ENCODE peak calls at places on chromosomes 2 and 18, in four cellular contexts. One of them, this sample, is unnamed.

GRCh38 chr2:16179701-16180402 is 239.5 kb downstream of the MYCN start:
- DNase-seq in H1: no peak
- DNase-seq in H9: peak; percentile 69
- DNase-seq in IMR-90: no peak
- DNase-seq in this sample: no peak

GRCh38 chr2:137937246-137937645 is 27.0 kb upstream of the HNMT start:
- DNase-seq in H9: no peak
- DNase-seq in H1: no peak
- DNase-seq in IMR-90: no peak
- DNase-seq in this sample: no peak

GRCh38 chr2:52312488-52312887 is 1280.6 kb upstream of the NRXN1 start:
- DNase-seq in H1: no peak
- DNase-seq in IMR-90: no peak
- DNase-seq in H9: no peak
- DNase-seq in this sample: no peak

GRCh38 chr2:1586946-1587840 is 157.1 kb downstream of the PXDN start:
- DNase-seq in IMR-90: no peak
- DNase-seq in H1: no peak
- DNase-seq in H9: peak; percentile 26
- DNase-seq in this sample: no peak

GRCh38 chr2:197248623-197249022 is 62.0 kb downstream of the ANKRD44 start:
- DNase-seq in IMR-90: peak; percentile 20
- DNase-seq in H9: no peak
- DNase-seq in H1: no peak
- DNase-seq in this sample: no peak

GRCh38 chr2:105032476-105032875 is 5.4 kb upstream of the MRPS9 start:
- DNase-seq in H1: no peak
- DNase-seq in IMR-90: no peak
- DNase-seq in H9: no peak
- DNase-seq in this sample: no peak

GRCh38 chr2:8229546-8229986 is 452.3 kb upstream of the ID2 start:
- DNase-seq in H1: no peak
- DNase-seq in H9: peak; percentile 61
- DNase-seq in IMR-90: peak; percentile 84
- DNase-seq in this sample: peak; percentile 34

GRCh38 chr2:66581461-66582363 is 146.8 kb downstream of the MEIS1 start:
- DNase-seq in H9: peak; percentile 63
- DNase-seq in IMR-90: peak; percentile 63
- DNase-seq in H1: no peak
- DNase-seq in this sample: no peak

GRCh38 chr2:9250498-9251153 is 44.0 kb downstream of the ASAP2 start:
- DNase-seq in H9: no peak
- DNase-seq in IMR-90: no peak
- DNase-seq in H1: no peak
- DNase-seq in this sample: no peak

GRCh38 chr2:99365661-99366060 is 28.5 kb downstream of the EIF5B start:
- DNase-seq in H1: no peak
- DNase-seq in H9: no peak
- DNase-seq in IMR-90: peak; percentile 0
- DNase-seq in this sample: no peak

GRCh38 chr2:234333168-234334130 is 163.4 kb downstream of the ARL4C start:
- DNase-seq in H9: no peak
- DNase-seq in IMR-90: no peak
- DNase-seq in H1: no peak
- DNase-seq in this sample: no peak

GRCh38 chr2:235204923-235205322 is 253.1 kb downstream of the SH3BP4 start:
- DNase-seq in H9: no peak
- DNase-seq in H1: no peak
- DNase-seq in IMR-90: no peak
- DNase-seq in this sample: no peak

GRCh38 chr2:20482711-20483110 is 35.8 kb downstream of the RHOB start:
- DNase-seq in IMR-90: no peak
- DNase-seq in H9: no peak
- DNase-seq in H1: no peak
- DNase-seq in this sample: no peak

GRCh38 chr2:14425869-14426268 is 206.6 kb upstream of the LRATD1 start:
- DNase-seq in H1: no peak
- DNase-seq in H9: no peak
- DNase-seq in IMR-90: no peak
- DNase-seq in this sample: no peak

GRCh38 chr2:178865537-178865936 is 58.3 kb upstream of the TTN start:
- DNase-seq in H1: no peak
- DNase-seq in IMR-90: no peak
- DNase-seq in H9: no peak
- DNase-seq in this sample: no peak

GRCh38 chr2:3823748-3824147 is 120.4 kb downstream of the DCDC2C start:
- DNase-seq in H1: no peak
- DNase-seq in IMR-90: peak; percentile 26
- DNase-seq in H9: no peak
- DNase-seq in this sample: no peak

GRCh38 chr2:22027345-22028005 is 903.7 kb downstream of the TDRD15 start:
- DNase-seq in H1: no peak
- DNase-seq in IMR-90: no peak
- DNase-seq in H9: no peak
- DNase-seq in this sample: no peak

GRCh38 chr18:40326987-40327386 is 1628.0 kb upstream of the PIK3C3 start:
- DNase-seq in H9: no peak
- DNase-seq in IMR-90: no peak
- DNase-seq in H1: peak; percentile 9
- DNase-seq in this sample: no peak

GRCh38 chr2:224222320-224222719 is 179.6 kb downstream of the FAM124B start:
- DNase-seq in H9: no peak
- DNase-seq in H1: no peak
- DNase-seq in IMR-90: peak; percentile 8
- DNase-seq in this sample: no peak
- H4K8ac ChIP-seq in H9: no peak overlapping the region
- H4K8ac ChIP-seq in H1: no peak overlapping the region
- H4K8ac ChIP-seq in IMR-90: no peak overlapping the region
- H4K8ac ChIP-seq in this sample: peak overlapping the region; percentile 38

GRCh38 chr2:231597627-231598026 is 5.0 kb downstream of the TEX44 start:
- DNase-seq in H1: no peak
- DNase-seq in H9: no peak
- DNase-seq in IMR-90: no peak
- DNase-seq in this sample: peak; percentile 90
- H2AFZ ChIP-seq in H1: no peak overlapping the region
- H2AFZ ChIP-seq in H9: no peak overlapping the region
- H2AFZ ChIP-seq in IMR-90: no peak overlapping the region
- H2AFZ ChIP-seq in this sample: no peak overlapping the region

GRCh38 chr18:32238635-32239268 is 48.9 kb downstream of the MEP1B start:
- DNase-seq in IMR-90: no peak
- DNase-seq in H9: peak; percentile 53
- DNase-seq in H1: no peak
- DNase-seq in this sample: no peak
- H4K8ac ChIP-seq in IMR-90: no peak overlapping the region
- H4K8ac ChIP-seq in H9: no peak overlapping the region
- H4K8ac ChIP-seq in H1: no peak overlapping the region
- H4K8ac ChIP-seq in this sample: no peak overlapping the region

GRCh38 chr2:38966006-38966405 is 76.3 kb downstream of the ARHGEF33 start:
- DNase-seq in H1: no peak
- DNase-seq in IMR-90: no peak
- DNase-seq in H9: no peak
- DNase-seq in this sample: no peak

GRCh38 chr2:38959464-38959863 is 69.8 kb downstream of the ARHGEF33 start:
- DNase-seq in H1: no peak
- DNase-seq in H9: no peak
- DNase-seq in IMR-90: no peak
- DNase-seq in this sample: no peak

GRCh38 chr2:38959938-38960608 is 70.4 kb downstream of the ARHGEF33 start:
- DNase-seq in H9: peak; percentile 85
- DNase-seq in H1: peak; percentile 68
- DNase-seq in IMR-90: peak; percentile 85
- DNase-seq in this sample: peak; percentile 89

GRCh38 chr2:38957972-38958371 is 68.3 kb downstream of the ARHGEF33 start:
- DNase-seq in IMR-90: no peak
- DNase-seq in H1: no peak
- DNase-seq in H9: no peak
- DNase-seq in this sample: no peak

GRCh38 chr2:38960609-38961320 is 71.1 kb downstream of the ARHGEF33 start:
- DNase-seq in H1: peak; percentile 15
- DNase-seq in H9: peak; percentile 64
- DNase-seq in IMR-90: no peak
- DNase-seq in this sample: no peak
- H2AFZ ChIP-seq in H1: peak overlapping the region; percentile 76
- H2AFZ ChIP-seq in H9: no peak overlapping the region
- H2AFZ ChIP-seq in IMR-90: peak overlapping the region; percentile 88
- H2AFZ ChIP-seq in this sample: peak overlapping the region; percentile 2

GRCh38 chr18:73691624-73692023 is 456.0 kb downstream of the FBXO15 start:
- DNase-seq in IMR-90: no peak
- DNase-seq in H1: no peak
- DNase-seq in H9: no peak
- DNase-seq in this sample: no peak

GRCh38 chr18:73688851-73689659 is 458.6 kb downstream of the FBXO15 start:
- DNase-seq in H9: no peak
- DNase-seq in IMR-90: peak; percentile 98
- DNase-seq in H1: no peak
- DNase-seq in this sample: peak; percentile 93

GRCh38 chr18:73691118-73691517 is 456.5 kb downstream of the FBXO15 start:
- DNase-seq in H1: no peak
- DNase-seq in IMR-90: peak; percentile 95
- DNase-seq in H9: no peak
- DNase-seq in this sample: peak; percentile 77

GRCh38 chr18:73688161-73688560 is 459.5 kb downstream of the FBXO15 start:
- DNase-seq in H9: no peak
- DNase-seq in H1: no peak
- DNase-seq in IMR-90: no peak
- DNase-seq in this sample: no peak

DNA sequence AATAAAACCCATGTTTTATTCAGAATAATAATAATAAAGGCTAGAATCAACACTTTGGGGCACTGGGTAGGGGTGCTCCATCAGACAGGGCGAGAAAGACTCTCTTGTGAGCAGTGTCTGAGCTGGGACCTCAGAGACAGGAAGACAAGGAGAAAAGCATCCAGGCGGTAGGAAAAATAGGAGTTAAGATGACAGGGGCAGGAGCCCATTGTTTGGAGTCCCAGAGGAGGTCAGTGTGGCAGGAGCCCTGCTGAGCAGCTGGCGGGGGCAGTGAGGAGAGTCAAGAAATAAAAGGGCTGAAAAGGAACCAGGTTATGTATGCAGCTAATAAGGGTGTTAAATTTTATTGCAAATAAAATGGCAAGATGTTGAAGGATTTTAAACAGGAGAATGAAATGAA is 457.4 kb downstream of the FBXO15 start:
- DNase-seq in H1: no peak
- DNase-seq in IMR-90: no peak
- DNase-seq in H9: no peak
- DNase-seq in this sample: no peak
- H4K8ac ChIP-seq in H1: no peak overlapping the region
- H4K8ac ChIP-seq in IMR-90: peak overlapping the region; percentile 99
- H4K8ac ChIP-seq in H9: no peak overlapping the region
- H4K8ac ChIP-seq in this sample: no peak overlapping the region

GRCh38 chr18:59569321-59569720 is 127.9 kb downstream of the CCBE1 start:
- DNase-seq in IMR-90: no peak
- DNase-seq in H1: no peak
- DNase-seq in H9: no peak
- DNase-seq in this sample: no peak
- H2AFZ ChIP-seq in IMR-90: no peak overlapping the region
- H2AFZ ChIP-seq in H1: no peak overlapping the region
- H2AFZ ChIP-seq in H9: no peak overlapping the region
- H2AFZ ChIP-seq in this sample: no peak overlapping the region